ENCODE peak calls at places on chromosomes 11 and 22, in nine cellular contexts. One of them, this sample, is unnamed.

GRCh38 chr11:86717817-86718501 is 45.5 kb upstream of the ME3 start:
- DNase-seq in stimulated activated CD8-positive, alpha-beta memory T cell treated with anti-CD3 and anti-CD28 coated beads, Interleukin-4, amount 100 ng/mL, for 1 hour: no peak
- DNase-seq in effector CD8-positive, alpha-beta T cell: no peak
- DNase-seq in A549: peak; percentile 42
- DNase-seq in epithelial cell of esophagus: no peak
- DNase-seq in NCI-H1092: no peak
- DNase-seq in nucleus accumbens: no peak
- DNase-seq in T follicular helper cell: no peak
- DNase-seq in ureter: no peak
- DNase-seq in this sample: no peak

GRCh38 chr22:37126383-37126782 is 16.9 kb upstream of the TMPRSS6 start:
- DNase-seq in epithelial cell of esophagus: no peak
- DNase-seq in stimulated activated CD8-positive, alpha-beta memory T cell treated with anti-CD3 and anti-CD28 coated beads, Interleukin-4, amount 100 ng/mL, for 1 hour: no peak
- DNase-seq in A549: peak; percentile 48
- DNase-seq in T follicular helper cell: no peak
- DNase-seq in ureter: no peak
- DNase-seq in nucleus accumbens: no peak
- DNase-seq in NCI-H1092: no peak
- DNase-seq in effector CD8-positive, alpha-beta T cell: no peak
- DNase-seq in this sample: no peak

GRCh38 chr22:44881246-44881600 is 128.6 kb downstream of the PHF21B start:
- DNase-seq in epithelial cell of esophagus: no peak
- DNase-seq in T follicular helper cell: no peak
- DNase-seq in ureter: no peak
- DNase-seq in effector CD8-positive, alpha-beta T cell: no peak
- DNase-seq in A549: no peak
- DNase-seq in nucleus accumbens: no peak
- DNase-seq in stimulated activated CD8-positive, alpha-beta memory T cell treated with anti-CD3 and anti-CD28 coated beads, Interleukin-4, amount 100 ng/mL, for 1 hour: no peak
- DNase-seq in NCI-H1092: no peak
- DNase-seq in this sample: no peak

GRCh38 chr22:40345801-40346177 is 511 bp upstream of the ADSL start:
- DNase-seq in T follicular helper cell: peak; percentile 51
- DNase-seq in nucleus accumbens: peak; percentile 38
- DNase-seq in stimulated activated CD8-positive, alpha-beta memory T cell treated with anti-CD3 and anti-CD28 coated beads, Interleukin-4, amount 100 ng/mL, for 1 hour: no peak
- DNase-seq in epithelial cell of esophagus: peak; percentile 54
- DNase-seq in A549: no peak
- DNase-seq in NCI-H1092: peak; percentile 39
- DNase-seq in effector CD8-positive, alpha-beta T cell: peak; percentile 39
- DNase-seq in ureter: no peak
- DNase-seq in this sample: peak; percentile 46

GRCh38 chr11:118290923-118291322 is 13.6 kb upstream of the CD3E start:
- DNase-seq in T follicular helper cell: no peak
- DNase-seq in ureter: peak; percentile 47
- DNase-seq in stimulated activated CD8-positive, alpha-beta memory T cell treated with anti-CD3 and anti-CD28 coated beads, Interleukin-4, amount 100 ng/mL, for 1 hour: no peak
- DNase-seq in epithelial cell of esophagus: peak; percentile 79
- DNase-seq in NCI-H1092: no peak
- DNase-seq in A549: peak; percentile 32
- DNase-seq in effector CD8-positive, alpha-beta T cell: no peak
- DNase-seq in nucleus accumbens: no peak
- DNase-seq in this sample: no peak

GRCh38 chr11:2223153-2223794 is 47.1 kb downstream of the ASCL2 start:
- DNase-seq in ureter: no peak
- DNase-seq in T follicular helper cell: no peak
- DNase-seq in nucleus accumbens: no peak
- DNase-seq in A549: no peak
- DNase-seq in stimulated activated CD8-positive, alpha-beta memory T cell treated with anti-CD3 and anti-CD28 coated beads, Interleukin-4, amount 100 ng/mL, for 1 hour: no peak
- DNase-seq in NCI-H1092: no peak
- DNase-seq in effector CD8-positive, alpha-beta T cell: no peak
- DNase-seq in epithelial cell of esophagus: no peak
- DNase-seq in this sample: no peak

GRCh38 chr11:134670247-134670646 is 258.2 kb upstream of the B3GAT1 start:
- DNase-seq in T follicular helper cell: no peak
- DNase-seq in A549: no peak
- DNase-seq in stimulated activated CD8-positive, alpha-beta memory T cell treated with anti-CD3 and anti-CD28 coated beads, Interleukin-4, amount 100 ng/mL, for 1 hour: no peak
- DNase-seq in NCI-H1092: no peak
- DNase-seq in ureter: peak; percentile 10
- DNase-seq in epithelial cell of esophagus: no peak
- DNase-seq in nucleus accumbens: no peak
- DNase-seq in effector CD8-positive, alpha-beta T cell: no peak
- DNase-seq in this sample: no peak

GRCh38 chr11:10506013-10506370 is 35.0 kb downstream of the RNF141 start:
- DNase-seq in epithelial cell of esophagus: peak; percentile 93
- DNase-seq in ureter: no peak
- DNase-seq in NCI-H1092: no peak
- DNase-seq in T follicular helper cell: no peak
- DNase-seq in nucleus accumbens: no peak
- DNase-seq in effector CD8-positive, alpha-beta T cell: no peak
- DNase-seq in A549: no peak
- DNase-seq in stimulated activated CD8-positive, alpha-beta memory T cell treated with anti-CD3 and anti-CD28 coated beads, Interleukin-4, amount 100 ng/mL, for 1 hour: no peak
- DNase-seq in this sample: no peak

GRCh38 chr11:1305558-1306056 is 3.8 kb downstream of the TOLLIP start:
- DNase-seq in effector CD8-positive, alpha-beta T cell: no peak
- DNase-seq in T follicular helper cell: no peak
- DNase-seq in epithelial cell of esophagus: no peak
- DNase-seq in ureter: no peak
- DNase-seq in stimulated activated CD8-positive, alpha-beta memory T cell treated with anti-CD3 and anti-CD28 coated beads, Interleukin-4, amount 100 ng/mL, for 1 hour: no peak
- DNase-seq in nucleus accumbens: no peak
- DNase-seq in NCI-H1092: no peak
- DNase-seq in A549: no peak
- DNase-seq in this sample: no peak

GRCh38 chr11:125410091-125410490 is 86.0 kb downstream of the FEZ1 start:
- DNase-seq in stimulated activated CD8-positive, alpha-beta memory T cell treated with anti-CD3 and anti-CD28 coated beads, Interleukin-4, amount 100 ng/mL, for 1 hour: no peak
- DNase-seq in T follicular helper cell: no peak
- DNase-seq in effector CD8-positive, alpha-beta T cell: no peak
- DNase-seq in NCI-H1092: no peak
- DNase-seq in ureter: no peak
- DNase-seq in A549: no peak
- DNase-seq in epithelial cell of esophagus: peak; percentile 73
- DNase-seq in nucleus accumbens: no peak
- DNase-seq in this sample: no peak

GRCh38 chr22:24431309-24432034 is 4.1 kb downstream of the ADORA2A start:
- DNase-seq in ureter: no peak
- DNase-seq in A549: no peak
- DNase-seq in T follicular helper cell: no peak
- DNase-seq in epithelial cell of esophagus: no peak
- DNase-seq in stimulated activated CD8-positive, alpha-beta memory T cell treated with anti-CD3 and anti-CD28 coated beads, Interleukin-4, amount 100 ng/mL, for 1 hour: no peak
- DNase-seq in effector CD8-positive, alpha-beta T cell: no peak
- DNase-seq in nucleus accumbens: no peak
- DNase-seq in NCI-H1092: no peak
- DNase-seq in this sample: no peak